ENCODE peak calls at places on chromosomes 11 and 22, in eight cellular contexts. One of them, this sample, is unnamed.

GRCh38 chr11:36454991-36455611 is 55.0 kb downstream of the TRAF6 start:
- DNase-seq in left lung: peak
- DNase-seq in right atrium auricular region: no peak
- DNase-seq in ovary: no peak
- DNase-seq in PC-3: no peak
- DNase-seq in fibroblast of the aortic adventitia: no peak
- DNase-seq in AG04449: no peak
- DNase-seq in AG04450: no peak
- DNase-seq in this sample: peak

GRCh38 chr11:75938543-75938942 is 123.5 kb downstream of the UVRAG start:
- DNase-seq in right atrium auricular region: no peak
- DNase-seq in PC-3: peak
- DNase-seq in AG04450: no peak
- DNase-seq in AG04449: no peak
- DNase-seq in ovary: no peak
- DNase-seq in left lung: no peak
- DNase-seq in fibroblast of the aortic adventitia: peak
- DNase-seq in this sample: peak

GRCh38 chr11:36617543-36617942 is 19.5 kb upstream of the RAG2 start:
- DNase-seq in fibroblast of the aortic adventitia: no peak
- DNase-seq in AG04450: no peak
- DNase-seq in left lung: no peak
- DNase-seq in ovary: no peak
- DNase-seq in AG04449: no peak
- DNase-seq in PC-3: no peak
- DNase-seq in right atrium auricular region: no peak
- DNase-seq in this sample: no peak

GRCh38 chr22:39731881-39732555 is 161.5 kb downstream of the CACNA1I start:
- DNase-seq in AG04449: no peak
- DNase-seq in fibroblast of the aortic adventitia: no peak
- DNase-seq in left lung: no peak
- DNase-seq in PC-3: no peak
- DNase-seq in AG04450: no peak
- DNase-seq in right atrium auricular region: no peak
- DNase-seq in ovary: no peak
- DNase-seq in this sample: no peak

GRCh38 chr22:46561435-46561905 is 24.1 kb upstream of the CELSR1 start:
- DNase-seq in ovary: no peak
- DNase-seq in AG04450: no peak
- DNase-seq in fibroblast of the aortic adventitia: no peak
- DNase-seq in left lung: peak
- DNase-seq in PC-3: peak
- DNase-seq in right atrium auricular region: no peak
- DNase-seq in AG04449: no peak
- DNase-seq in this sample: peak

GRCh38 chr11:57792060-57792541 is 30.5 kb downstream of the CTNND1 start:
- DNase-seq in PC-3: no peak
- DNase-seq in left lung: peak
- DNase-seq in fibroblast of the aortic adventitia: no peak
- DNase-seq in AG04449: no peak
- DNase-seq in right atrium auricular region: peak
- DNase-seq in AG04450: no peak
- DNase-seq in ovary: no peak
- DNase-seq in this sample: peak

GRCh38 chr11:93348931-93349330 is 18.4 kb downstream of the DEUP1 start:
- DNase-seq in left lung: no peak
- DNase-seq in AG04449: no peak
- DNase-seq in fibroblast of the aortic adventitia: no peak
- DNase-seq in ovary: no peak
- DNase-seq in PC-3: no peak
- DNase-seq in right atrium auricular region: no peak
- DNase-seq in AG04450: no peak
- DNase-seq in this sample: no peak

GRCh38 chr11:64932324-64932723 is 3.4 kb downstream of the GPHA2 start:
- DNase-seq in AG04450: no peak
- DNase-seq in AG04449: no peak
- DNase-seq in left lung: no peak
- DNase-seq in PC-3: no peak
- DNase-seq in right atrium auricular region: no peak
- DNase-seq in fibroblast of the aortic adventitia: no peak
- DNase-seq in ovary: no peak
- DNase-seq in this sample: no peak

GRCh38 chr11:115921540-115921939 is 417.3 kb upstream of the CADM1 start:
- DNase-seq in AG04450: no peak
- DNase-seq in AG04449: no peak
- DNase-seq in fibroblast of the aortic adventitia: no peak
- DNase-seq in right atrium auricular region: no peak
- DNase-seq in left lung: no peak
- DNase-seq in PC-3: no peak
- DNase-seq in ovary: no peak
- DNase-seq in this sample: no peak

GRCh38 chr11:123100378-123101085 is 38.6 kb upstream of the HSPA8 start:
- DNase-seq in ovary: peak
- DNase-seq in AG04450: no peak
- DNase-seq in fibroblast of the aortic adventitia: peak
- DNase-seq in AG04449: no peak
- DNase-seq in right atrium auricular region: no peak
- DNase-seq in left lung: no peak
- DNase-seq in PC-3: no peak
- DNase-seq in this sample: peak

GRCh38 chr11:114775849-114776621 is 97.7 kb downstream of the NXPE2 start:
- DNase-seq in right atrium auricular region: no peak
- DNase-seq in ovary: no peak
- DNase-seq in left lung: peak
- DNase-seq in AG04450: no peak
- DNase-seq in PC-3: no peak
- DNase-seq in fibroblast of the aortic adventitia: no peak
- DNase-seq in AG04449: no peak
- DNase-seq in this sample: no peak

GRCh38 chr22:31451709-31452571 is 37.7 kb downstream of the EIF4ENIF1 start:
- DNase-seq in fibroblast of the aortic adventitia: peak
- DNase-seq in AG04449: peak
- DNase-seq in left lung: no peak
- DNase-seq in PC-3: peak
- DNase-seq in AG04450: peak
- DNase-seq in right atrium auricular region: no peak
- DNase-seq in ovary: no peak
- DNase-seq in this sample: peak

GRCh38 chr22:30873086-30873650 is 95.4 kb downstream of the MORC2 start:
- DNase-seq in AG04450: no peak
- DNase-seq in ovary: peak
- DNase-seq in left lung: peak
- DNase-seq in right atrium auricular region: no peak
- DNase-seq in AG04449: no peak
- DNase-seq in PC-3: no peak
- DNase-seq in fibroblast of the aortic adventitia: no peak
- DNase-seq in this sample: no peak

GRCh38 chr11:76628408-76628947 is 42.1 kb downstream of the LRRC32 start:
- DNase-seq in AG04450: no peak
- DNase-seq in AG04449: no peak
- DNase-seq in ovary: no peak
- DNase-seq in left lung: no peak
- DNase-seq in right atrium auricular region: peak
- DNase-seq in PC-3: no peak
- DNase-seq in fibroblast of the aortic adventitia: no peak
- DNase-seq in this sample: no peak

GRCh38 chr11:2808850-2809847 is 76.4 kb downstream of the CDKN1C start:
- DNase-seq in left lung: peak
- DNase-seq in ovary: peak
- DNase-seq in PC-3: no peak
- DNase-seq in AG04449: no peak
- DNase-seq in AG04450: no peak
- DNase-seq in right atrium auricular region: no peak
- DNase-seq in fibroblast of the aortic adventitia: no peak
- DNase-seq in this sample: no peak

DNA sequence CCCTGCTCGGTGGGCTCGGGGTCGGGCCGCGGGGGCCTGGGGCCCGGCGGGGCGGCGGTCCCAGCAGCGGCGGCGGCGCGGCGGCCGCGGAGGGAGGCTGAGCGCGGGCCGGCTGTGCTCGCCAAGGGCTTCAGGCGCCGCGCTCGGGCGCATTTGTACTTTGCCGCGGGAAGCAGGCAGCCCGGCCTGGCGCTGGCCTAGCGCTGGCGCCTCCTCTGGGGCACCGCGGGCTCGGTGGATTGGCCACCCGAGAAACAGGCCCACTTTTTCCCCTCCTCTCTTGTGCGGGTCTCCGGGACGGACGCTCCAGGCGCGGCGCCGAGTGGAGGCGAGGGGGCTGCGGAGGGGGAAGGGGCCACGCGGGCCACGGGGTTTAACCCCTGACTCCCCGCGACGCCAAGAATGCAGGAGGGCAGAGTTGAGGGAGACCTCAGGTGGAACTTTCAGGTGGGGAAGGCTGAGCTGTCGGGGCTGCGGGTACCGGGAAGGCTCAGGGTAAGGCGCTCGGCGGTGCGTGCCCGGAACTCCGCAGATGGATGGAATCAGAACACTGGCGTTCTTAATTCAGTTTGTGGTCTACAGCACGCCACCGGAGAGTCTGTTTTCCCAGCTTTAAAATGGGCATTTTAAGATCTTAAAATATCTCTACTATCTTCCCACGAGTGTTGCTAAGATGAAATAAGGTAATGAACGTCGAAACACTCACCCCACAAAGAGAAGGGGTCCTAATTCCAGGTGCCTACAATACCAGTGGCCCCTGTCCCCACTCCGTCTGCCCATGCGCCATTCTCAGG is at the start of gene CHRDL2:
- DNase-seq in fibroblast of the aortic adventitia: no peak
- DNase-seq in PC-3: no peak
- DNase-seq in right atrium auricular region: no peak
- DNase-seq in ovary: no peak
- DNase-seq in AG04449: no peak
- DNase-seq in AG04450: no peak
- DNase-seq in left lung: peak
- DNase-seq in this sample: peak
- H3K4me3 ChIP-seq in fibroblast of the aortic adventitia: peak
- H3K4me3 ChIP-seq in PC-3: peak
- H3K4me3 ChIP-seq in right atrium auricular region: peak
- H3K4me3 ChIP-seq in ovary: peak
- H3K4me3 ChIP-seq in AG04449: peak
- H3K4me3 ChIP-seq in AG04450: peak
- H3K4me3 ChIP-seq in left lung: no peak
- H3K4me3 ChIP-seq in this sample: peak

DNA sequence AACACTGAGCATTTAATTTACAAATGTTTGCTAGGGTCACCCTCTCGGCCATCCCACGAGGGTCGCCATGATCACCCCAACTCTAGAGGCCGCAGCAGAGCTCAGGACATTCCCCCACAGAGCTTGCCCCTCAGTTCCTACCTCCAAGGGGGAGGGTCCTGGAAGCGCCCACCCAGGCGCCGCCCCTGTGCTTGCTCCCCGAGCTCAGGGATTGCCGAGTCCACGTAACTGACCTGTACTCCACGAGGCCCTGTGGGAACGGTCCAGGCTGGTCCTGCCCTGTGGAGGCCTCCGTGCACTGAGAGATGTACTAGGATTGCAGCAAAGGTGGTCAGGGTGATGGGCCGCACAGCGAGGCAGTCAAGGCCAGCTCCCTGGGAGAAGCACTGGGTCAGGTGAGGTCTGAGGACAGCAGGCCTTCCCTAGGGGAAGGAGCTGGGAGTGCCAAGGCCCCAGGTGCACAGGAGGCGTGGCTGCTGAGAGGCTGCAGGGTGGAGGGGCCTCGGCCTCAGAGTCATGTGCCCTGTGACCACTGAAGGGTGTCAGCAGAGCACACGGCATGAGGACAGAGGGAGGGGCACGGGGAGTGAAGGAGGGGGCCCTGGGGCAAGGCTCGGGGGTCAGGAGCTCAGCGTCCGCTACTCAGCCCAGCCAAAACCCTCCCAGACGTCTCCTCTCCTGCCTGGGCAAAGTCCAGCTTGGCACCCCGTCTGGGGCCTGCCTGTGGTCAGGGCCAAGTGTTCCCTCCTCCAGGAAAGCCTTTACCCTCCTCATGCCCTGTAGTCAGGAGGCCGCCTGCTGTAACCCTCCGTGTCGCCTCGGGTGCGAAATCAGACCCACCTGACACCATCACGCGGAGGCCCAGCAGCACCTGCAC is 2.4 kb upstream of the MIOX start:
- DNase-seq in PC-3: no peak
- DNase-seq in AG04450: no peak
- DNase-seq in AG04449: no peak
- DNase-seq in ovary: no peak
- DNase-seq in right atrium auricular region: no peak
- DNase-seq in fibroblast of the aortic adventitia: no peak
- DNase-seq in left lung: peak
- DNase-seq in this sample: no peak
- TF ChIP-seq CTCF in PC-3: no peak
- TF ChIP-seq CTCF in AG04450: no peak
- TF ChIP-seq CTCF in AG04449: no peak
- TF ChIP-seq CTCF in ovary: no peak
- TF ChIP-seq CTCF in right atrium auricular region: no peak
- TF ChIP-seq CTCF in fibroblast of the aortic adventitia: no peak
- TF ChIP-seq CTCF in left lung: no peak
- TF ChIP-seq CTCF in this sample: no peak

GRCh38 chr11:22674470-22675426 is 8.3 kb downstream of the GAS2 start:
- DNase-seq in PC-3: no peak
- DNase-seq in right atrium auricular region: no peak
- DNase-seq in AG04449: no peak
- DNase-seq in fibroblast of the aortic adventitia: no peak
- DNase-seq in ovary: no peak
- DNase-seq in AG04450: no peak
- DNase-seq in left lung: no peak
- DNase-seq in this sample: no peak
- H3K4me3 ChIP-seq in PC-3: no peak
- H3K4me3 ChIP-seq in right atrium auricular region: no peak
- H3K4me3 ChIP-seq in AG04449: no peak
- H3K4me3 ChIP-seq in fibroblast of the aortic adventitia: no peak
- H3K4me3 ChIP-seq in ovary: no peak
- H3K4me3 ChIP-seq in AG04450: no peak
- H3K4me3 ChIP-seq in left lung: no peak
- H3K4me3 ChIP-seq in this sample: no peak

GRCh38 chr11:468493-468892 is 18.4 kb downstream of the PTDSS2 start:
- DNase-seq in AG04449: no peak
- DNase-seq in fibroblast of the aortic adventitia: no peak
- DNase-seq in right atrium auricular region: no peak
- DNase-seq in PC-3: no peak
- DNase-seq in left lung: no peak
- DNase-seq in AG04450: no peak
- DNase-seq in ovary: no peak
- DNase-seq in this sample: no peak

GRCh38 chr11:468036-468435 is 18.0 kb downstream of the PTDSS2 start:
- DNase-seq in fibroblast of the aortic adventitia: no peak
- DNase-seq in AG04449: no peak
- DNase-seq in AG04450: no peak
- DNase-seq in ovary: no peak
- DNase-seq in left lung: no peak
- DNase-seq in PC-3: no peak
- DNase-seq in right atrium auricular region: no peak
- DNase-seq in this sample: no peak

GRCh38 chr11:462107-462890 is 12.2 kb downstream of the PTDSS2 start:
- DNase-seq in fibroblast of the aortic adventitia: no peak
- DNase-seq in ovary: no peak
- DNase-seq in AG04449: no peak
- DNase-seq in AG04450: no peak
- DNase-seq in PC-3: no peak
- DNase-seq in left lung: peak
- DNase-seq in right atrium auricular region: no peak
- DNase-seq in this sample: no peak

GRCh38 chr11:464316-464715 is 14.2 kb downstream of the PTDSS2 start:
- DNase-seq in AG04449: no peak
- DNase-seq in ovary: no peak
- DNase-seq in right atrium auricular region: no peak
- DNase-seq in fibroblast of the aortic adventitia: no peak
- DNase-seq in PC-3: no peak
- DNase-seq in left lung: peak
- DNase-seq in AG04450: no peak
- DNase-seq in this sample: no peak

GRCh38 chr11:465896-466538 is 15.9 kb downstream of the PTDSS2 start:
- DNase-seq in left lung: no peak
- DNase-seq in ovary: no peak
- DNase-seq in right atrium auricular region: no peak
- DNase-seq in PC-3: peak
- DNase-seq in AG04449: no peak
- DNase-seq in AG04450: no peak
- DNase-seq in fibroblast of the aortic adventitia: no peak
- DNase-seq in this sample: no peak
- TF ChIP-seq CTCF in left lung: no peak
- TF ChIP-seq CTCF in ovary: no peak
- TF ChIP-seq CTCF in right atrium auricular region: no peak
- TF ChIP-seq CTCF in PC-3: no peak
- TF ChIP-seq CTCF in AG04449: no peak
- TF ChIP-seq CTCF in AG04450: no peak
- TF ChIP-seq CTCF in fibroblast of the aortic adventitia: no peak
- TF ChIP-seq CTCF in this sample: no peak